ENCODE peak calls at places on chromosomes 11 and 22, in six cellular contexts. E is AG20443, Z is progenitor cell of endocrine pancreas, T is OCI-M1, I is RKO, K is adrenal gland. V is an unnamed sample.

GRCh38 chr11:129287920-129288319 is 87.7 kb upstream of the BARX2 start:
- DNase-seq in E (no peak), I (no peak), Z (no peak), K (no peak), T (no peak), V (no peak)

GRCh38 chr11:64545605-64546004 is 45.4 kb upstream of the SLC22A12 start:
- DNase-seq in E (peak), I (peak), K (peak), Z (no peak), T (no peak), V (no peak)

GRCh38 chr11:17578958-17579357 is 31.9 kb downstream of the OTOG start:
- DNase-seq in E (no peak), I (no peak), Z (no peak), K (no peak), T (no peak), V (no peak)

GRCh38 chr22:43945632-43946390 is 9.4 kb upstream of the SAMM50 start:
- DNase-seq in T (peak), Z (peak), I (peak), K (peak), E (peak), V (peak)

GRCh38 chr11:73048446-73048845 is 93.7 kb downstream of the FCHSD2 start:
- DNase-seq in E (no peak), Z (no peak), K (no peak), I (no peak), T (no peak), V (no peak)

GRCh38 chr11:117820071-117820470 is 4.5 kb downstream of the FXYD2 start:
- DNase-seq in E (no peak), K (no peak), T (no peak), Z (no peak), I (no peak), V (no peak)

GRCh38 chr22:37163618-37164534 is 14.2 kb upstream of the IL2RB start:
- DNase-seq in K (no peak), T (peak), E (no peak), I (no peak), Z (no peak), V (no peak)

GRCh38 chr11:120686516-120686915 is 175.0 kb downstream of the GRIK4 start:
- DNase-seq in Z (no peak), E (no peak), I (no peak), K (no peak), T (no peak), V (no peak)

GRCh38 chr22:41818596-41818995 is 14.3 kb upstream of the SREBF2 start:
- DNase-seq in K (peak), E (no peak), Z (no peak), I (no peak), T (no peak), V (no peak)

GRCh38 chr22:49614966-49615965 is 212.4 kb downstream of the BRD1 start:
- DNase-seq in I (no peak), E (no peak), T (no peak), K (no peak), Z (no peak), V (no peak)

GRCh38 chr11:26761382-26761781 is 39.5 kb upstream of the SLC5A12 start:
- DNase-seq in K (no peak), Z (no peak), I (peak), E (no peak), T (no peak), V (no peak)

GRCh38 chr22:29710193-29710592 is 9.6 kb upstream of the CABP7 start:
- DNase-seq in E (no peak), T (no peak), I (no peak), Z (no peak), K (no peak), V (no peak)

GRCh38 chr22:47837703-47838102 is 1075.3 kb downstream of the TBC1D22A start:
- DNase-seq in I (peak), K (no peak), E (no peak), Z (no peak), T (peak), V (peak)

GRCh38 chr11:17786824-17787525 is 52.4 kb downstream of the KCNC1 start:
- DNase-seq in E (peak), I (peak), K (no peak), Z (no peak), T (no peak), V (no peak)

GRCh38 chr11:71165771-71166170 is 86.6 kb downstream of the SHANK2 start:
- DNase-seq in I (no peak), K (no peak), E (no peak), Z (no peak), T (no peak), V (no peak)

GRCh38 chr22:41206719-41207118 is 1.6 kb downstream of the L3MBTL2 start:
- DNase-seq in I (no peak), K (no peak), E (no peak), T (no peak), Z (no peak), V (no peak)

GRCh38 chr22:18133452-18133851 is 16.5 kb upstream of the USP18 start:
- DNase-seq in K (no peak), Z (no peak), I (no peak), T (no peak), E (peak), V (no peak)

GRCh38 chr11:68686486-68686885 is 2.1 kb downstream of the GAL start:
- DNase-seq in K (no peak), T (no peak), Z (no peak), I (no peak), E (no peak), V (no peak)

V was measured in H1.